ENCODE peak calls at places on chromosome 4, in five cellular contexts. One of them, this sample, is unnamed.

GRCh38 chr4:39151120-39151713 is 31.1 kb upstream of the WDR19 start:
- DNase-seq in heart left ventricle: no peak
- DNase-seq in NCI-H345: no peak
- DNase-seq in fibroblast of mammary gland: peak
- DNase-seq in activated CD8-positive, alpha-beta memory T cell treated with anti-CD3 and anti-CD28 coated beads for 48 hours: no peak
- DNase-seq in this sample: peak

GRCh38 chr4:7785017-7785416 is 154.6 kb downstream of the AFAP1 start:
- DNase-seq in heart left ventricle: no peak
- DNase-seq in NCI-H345: no peak
- DNase-seq in fibroblast of mammary gland: peak
- DNase-seq in activated CD8-positive, alpha-beta memory T cell treated with anti-CD3 and anti-CD28 coated beads for 48 hours: no peak
- DNase-seq in this sample: peak

GRCh38 chr4:48033825-48034413 is 17.3 kb downstream of the NIPAL1 start:
- DNase-seq in heart left ventricle: no peak
- DNase-seq in NCI-H345: no peak
- DNase-seq in fibroblast of mammary gland: peak
- DNase-seq in activated CD8-positive, alpha-beta memory T cell treated with anti-CD3 and anti-CD28 coated beads for 48 hours: no peak
- DNase-seq in this sample: no peak

GRCh38 chr4:28229092-28229491 is 1368.5 kb downstream of the STIM2 start:
- DNase-seq in heart left ventricle: no peak
- DNase-seq in NCI-H345: no peak
- DNase-seq in fibroblast of mammary gland: peak
- DNase-seq in activated CD8-positive, alpha-beta memory T cell treated with anti-CD3 and anti-CD28 coated beads for 48 hours: no peak
- DNase-seq in this sample: peak

GRCh38 chr4:146633471-146633800 is 5.3 kb upstream of the POU4F2 start:
- DNase-seq in heart left ventricle: no peak
- DNase-seq in NCI-H345: no peak
- DNase-seq in fibroblast of mammary gland: no peak
- DNase-seq in activated CD8-positive, alpha-beta memory T cell treated with anti-CD3 and anti-CD28 coated beads for 48 hours: no peak
- DNase-seq in this sample: no peak

GRCh38 chr4:112327950-112328349 is 30.8 kb downstream of the ALPK1 start:
- DNase-seq in heart left ventricle: no peak
- DNase-seq in NCI-H345: peak
- DNase-seq in fibroblast of mammary gland: peak
- DNase-seq in activated CD8-positive, alpha-beta memory T cell treated with anti-CD3 and anti-CD28 coated beads for 48 hours: no peak
- DNase-seq in this sample: peak

GRCh38 chr4:54227261-54228063 is 1.6 kb upstream of the PDGFRA start:
- DNase-seq in heart left ventricle: no peak
- DNase-seq in NCI-H345: no peak
- DNase-seq in fibroblast of mammary gland: peak
- DNase-seq in activated CD8-positive, alpha-beta memory T cell treated with anti-CD3 and anti-CD28 coated beads for 48 hours: no peak
- DNase-seq in this sample: peak

GRCh38 chr4:23937173-23937572 is 47.3 kb upstream of the PPARGC1A start:
- DNase-seq in heart left ventricle: no peak
- DNase-seq in NCI-H345: no peak
- DNase-seq in fibroblast of mammary gland: peak
- DNase-seq in activated CD8-positive, alpha-beta memory T cell treated with anti-CD3 and anti-CD28 coated beads for 48 hours: no peak
- DNase-seq in this sample: peak

GRCh38 chr4:157014621-157015591 is 43.3 kb upstream of the PDGFC start:
- DNase-seq in heart left ventricle: no peak
- DNase-seq in NCI-H345: no peak
- DNase-seq in fibroblast of mammary gland: peak
- DNase-seq in activated CD8-positive, alpha-beta memory T cell treated with anti-CD3 and anti-CD28 coated beads for 48 hours: no peak
- DNase-seq in this sample: peak